ENCODE peak calls at places on chromosomes 2 and 18, in ten cellular contexts. L is heart right ventricle; A is Right ventricle myocardium inferior; C is activated T-helper 17 cell treated with anti-CD3 and anti-CD28 coated beads, Interleukin-2, amount 50 U/mL, for 72 hours; B is lower lobe of right lung; V is K562; R is activated T-cell treated with anti-CD3 and anti-CD28 coated beads, Interleukin-2, amount 50 U/mL, for 4 hours; X is stimulated activated naive CD8-positive, alpha-beta T cell treated with anti-CD3 and anti-CD28 coated beads, Interleukin-15, amount 100 ng/mL, for 72 hours; U is HCT116; J is B cell. K is an unnamed sample.
A peak's percentile ranks its signal among the peaks of the same experiment; 100 is the strongest.

GRCh38 chr2:229610359-229610758 is 104.0 kb downstream of the DNER start:
- ATAC-seq in L (no peak), A (no peak), C (no peak), B (no peak), V (no peak), R (no peak), X (no peak), U (no peak), J (no peak), K (no peak)

GRCh38 chr2:9535177-9535576 is 20.5 kb downstream of the ADAM17 start:
- ATAC-seq in L (no peak), A (no peak), C (no peak), B (no peak), V (no peak), R (no peak), X (no peak), U (no peak), J (no peak), K (no peak)

GRCh38 chr18:30302181-30302580 is 740.4 kb downstream of the DSC3 start:
- ATAC-seq in L (no peak), A (no peak), C (no peak), B (no peak), V (no peak), R (no peak), X (no peak), U (no peak), J (no peak), K (no peak)

GRCh38 chr2:111168528-111168929 is 47.8 kb downstream of the BCL2L11 start:
- ATAC-seq in L (peak; percentile 59), A (peak; percentile 61), C (peak; percentile 96), B (peak; percentile 54), V (peak; percentile 97), R (peak; percentile 96), X (peak; percentile 96), U (peak; percentile 92), J (peak; percentile 33), K (peak; percentile 79)

GRCh38 chr2:44943031-44943692 is 1.7 kb downstream of the SIX3 start:
- ATAC-seq in L (no peak), A (no peak), C (no peak), B (no peak), V (no peak), R (no peak), X (no peak), U (no peak), J (no peak), K (peak; percentile 32)

GRCh38 chr2:201208563-201209252 is 25.8 kb downstream of the CASP10 start:
- ATAC-seq in L (peak; percentile 53), A (peak; percentile 64), C (no peak), B (peak; percentile 92), V (no peak), R (no peak), X (no peak), U (no peak), J (peak; percentile 85), K (no peak)

GRCh38 chr2:71548589-71549485 is 95.5 kb downstream of the DYSF start:
- ATAC-seq in L (peak; percentile 46), A (peak; percentile 60), C (peak; percentile 75), B (peak; percentile 80), V (peak; percentile 82), R (peak; percentile 80), X (peak; percentile 61), U (peak; percentile 76), J (no peak), K (peak; percentile 78)

GRCh38 chr2:230226090-230226551 is 585 bp downstream of the SP140 start:
- ATAC-seq in L (no peak), A (no peak), C (peak; percentile 62), B (peak; percentile 41), V (no peak), R (peak; percentile 40), X (peak; percentile 59), U (no peak), J (peak; percentile 69), K (no peak)

GRCh38 chr2:143140864-143141637 is 11.8 kb downstream of the ARHGAP15 start:
- ATAC-seq in L (no peak), A (no peak), C (peak; percentile 61), B (peak; percentile 71), V (no peak), R (peak; percentile 49), X (peak; percentile 92), U (no peak), J (peak; percentile 90), K (no peak)

GRCh38 chr2:20351555-20352229 is 1.0 kb upstream of the PUM2 start:
- ATAC-seq in L (no peak), A (no peak), C (no peak), B (peak; percentile 9), V (peak; percentile 0), R (no peak), X (no peak), U (peak; percentile 3), J (no peak), K (peak; percentile 0)

GRCh38 chr2:221787561-221787960 is 215.5 kb upstream of the EPHA4 start:
- ATAC-seq in L (no peak), A (no peak), C (no peak), B (no peak), V (no peak), R (no peak), X (no peak), U (no peak), J (no peak), K (no peak)

GRCh38 chr2:208174144-208174543 is 10.8 kb upstream of the CRYGA start:
- ATAC-seq in L (no peak), A (no peak), C (no peak), B (no peak), V (no peak), R (no peak), X (no peak), U (no peak), J (no peak), K (no peak)

GRCh38 chr2:203783496-203784203 is 77.2 kb downstream of the CD28 start:
- ATAC-seq in L (no peak), A (no peak), C (no peak), B (peak; percentile 61), V (no peak), R (no peak), X (no peak), U (no peak), J (no peak), K (peak; percentile 86)

GRCh38 chr2:70541481-70542020 is 12.1 kb downstream of the TGFA start:
- ATAC-seq in L (no peak), A (no peak), C (peak; percentile 65), B (no peak), V (no peak), R (no peak), X (no peak), U (peak; percentile 79), J (no peak), K (no peak)

GRCh38 chr18:37553633-37554398 is 11.8 kb downstream of the CELF4 start:
- ATAC-seq in L (no peak), A (peak; percentile 31), C (no peak), B (no peak), V (peak; percentile 83), R (no peak), X (peak; percentile 22), U (no peak), J (no peak), K (no peak)

GRCh38 chr18:21242141-21243040 is at the start of gene GREB1L:
- ATAC-seq in L (peak; percentile 92), A (peak; percentile 97), C (peak; percentile 34), B (peak; percentile 90), V (peak; percentile 81), R (peak; percentile 66), X (peak; percentile 80), U (peak; percentile 93), J (no peak), K (peak; percentile 93)

GRCh38 chr18:79607361-79607930 is 72.2 kb upstream of the CTDP1 start:
- ATAC-seq in L (no peak), A (no peak), C (no peak), B (no peak), V (no peak), R (no peak), X (no peak), U (no peak), J (no peak), K (no peak)

GRCh38 chr2:133293544-133294270 is 274.6 kb downstream of the NCKAP5 start:
- ATAC-seq in L (no peak), A (no peak), C (no peak), B (peak; percentile 17), V (no peak), R (no peak), X (no peak), U (no peak), J (no peak), K (no peak)

GRCh38 chr18:50117876-50118275 is 77.1 kb downstream of the MYO5B start:
- ATAC-seq in L (no peak), A (no peak), C (no peak), B (no peak), V (no peak), R (no peak), X (no peak), U (no peak), J (no peak), K (no peak)

GRCh38 chr2:122019729-122020128 is 264.3 kb downstream of the TSN start:
- ATAC-seq in L (no peak), A (no peak), C (no peak), B (no peak), V (no peak), R (no peak), X (no peak), U (no peak), J (no peak), K (no peak)

GRCh38 chr2:19801367-19802087 is 100.3 kb downstream of the TTC32 start:
- ATAC-seq in L (peak; percentile 95), A (peak; percentile 93), C (no peak), B (peak; percentile 87), V (no peak), R (no peak), X (no peak), U (peak; percentile 98), J (no peak), K (peak; percentile 97)

GRCh38 chr2:196170202-196170680 is 1.1 kb downstream of the STK17B start:
- ATAC-seq in L (no peak), A (no peak), C (peak; percentile 41), B (peak; percentile 46), V (peak; percentile 62), R (peak; percentile 13), X (peak; percentile 31), U (no peak), J (peak; percentile 11), K (peak; percentile 47)

GRCh38 chr2:46117994-46118393 is 179.2 kb upstream of the EPAS1 start:
- ATAC-seq in L (no peak), A (no peak), C (no peak), B (no peak), V (no peak), R (no peak), X (no peak), U (no peak), J (no peak), K (no peak)

GRCh38 chr2:147686365-147686764 is 158.5 kb upstream of the ACVR2A start:
- ATAC-seq in L (no peak), A (no peak), C (no peak), B (no peak), V (no peak), R (no peak), X (peak; percentile 49), U (no peak), J (no peak), K (no peak)

GRCh38 chr2:211416373-211416772 is 860.0 kb downstream of the CPS1 start:
- ATAC-seq in L (no peak), A (no peak), C (no peak), B (no peak), V (no peak), R (no peak), X (no peak), U (no peak), J (no peak), K (no peak)

GRCh38 chr18:21763846-21764646 is 23.5 kb downstream of the MIB1 start:
- ATAC-seq in L (no peak), A (peak; percentile 39), C (peak; percentile 50), B (no peak), V (peak; percentile 47), R (no peak), X (no peak), U (no peak), J (no peak), K (no peak)

GRCh38 chr2:217262916-217263315 is 403.1 kb upstream of the TNP1 start:
- ATAC-seq in L (no peak), A (no peak), C (no peak), B (no peak), V (no peak), R (no peak), X (no peak), U (no peak), J (no peak), K (no peak)

GRCh38 chr2:170940066-170940465 is 11.0 kb downstream of the GORASP2 start:
- ATAC-seq in L (no peak), A (no peak), C (no peak), B (no peak), V (peak; percentile 36), R (no peak), X (no peak), U (no peak), J (no peak), K (no peak)